ENCODE peak calls at places on chromosomes 2 and 18, in ten cellular contexts. F is right lobe of liver, A is iris pigment epithelial cell, I is HCEC 1CT, R is occipital lobe, D is RWPE1, Q is head of caudate nucleus, K is IMR-90, Z is AG08395, P is MV-4-11. E is an unnamed sample.
A peak's percentile ranks its signal among the peaks of the same experiment; 100 is the strongest.

GRCh38 chr2:140027320-140027719 is 1247.1 kb upstream of the NXPH2 start:
- DNase-seq in P (no peak), F (no peak), K (no peak), R (no peak), I (no peak), Q (no peak), Z (no peak), D (no peak), A (no peak), E (no peak)

GRCh38 chr2:31337197-31337596 is 77.3 kb downstream of the XDH start:
- DNase-seq in Q (no peak), R (no peak), P (no peak), I (no peak), K (peak; percentile 64), F (no peak), A (peak; percentile 69), Z (no peak), D (no peak), E (no peak)

GRCh38 chr2:158102446-158102845 is 770 bp downstream of the UPP2 start:
- DNase-seq in D (no peak), R (no peak), P (no peak), F (no peak), A (peak; percentile 18), Z (no peak), I (peak; percentile 11), Q (no peak), K (no peak), E (no peak)

GRCh38 chr2:31151501-31151900 is 13.3 kb upstream of the GALNT14 start:
- DNase-seq in F (no peak), P (no peak), A (no peak), R (no peak), K (no peak), I (no peak), Q (no peak), D (no peak), Z (no peak), E (no peak)

GRCh38 chr2:106882658-106883057 is 3.3 kb downstream of the ST6GAL2 start:
- DNase-seq in Z (no peak), R (no peak), Q (no peak), I (no peak), A (peak; percentile 14), K (no peak), F (no peak), D (no peak), P (no peak), E (no peak)

GRCh38 chr2:30234180-30234971 is 3.0 kb downstream of the LBH start:
- DNase-seq in Z (peak; percentile 69), R (no peak), D (peak; percentile 59), A (peak; percentile 96), P (no peak), K (peak; percentile 96), I (peak; percentile 67), Q (no peak), F (no peak), E (no peak)

GRCh38 chr2:38672445-38673364 is 6.8 kb downstream of the GALM start:
- DNase-seq in K (no peak), Z (no peak), P (no peak), F (no peak), R (no peak), Q (no peak), I (no peak), D (no peak), A (no peak), E (no peak)

GRCh38 chr2:96636772-96637171 is 1.3 kb downstream of the KANSL3 start:
- DNase-seq in Z (no peak), Q (no peak), R (no peak), A (peak; percentile 39), F (no peak), K (no peak), I (no peak), P (no peak), D (no peak), E (no peak)

GRCh38 chr18:68769423-68769822 is 28.5 kb upstream of the CCDC102B start:
- DNase-seq in P (no peak), R (no peak), Z (peak; percentile 45), K (no peak), A (peak; percentile 45), D (no peak), F (no peak), I (no peak), Q (no peak), E (no peak)

GRCh38 chr18:11504962-11505361 is 104.4 kb upstream of the SLC35G4 start:
- DNase-seq in P (no peak), D (no peak), Q (no peak), F (no peak), K (no peak), R (no peak), I (no peak), A (no peak), Z (no peak), E (no peak)

GRCh38 chr2:223075301-223076270 is 23.6 kb downstream of the KCNE4 start:
- DNase-seq in K (peak; percentile 86), D (no peak), A (peak; percentile 66), F (no peak), Q (no peak), Z (no peak), P (no peak), R (no peak), I (peak; percentile 68), E (no peak)

GRCh38 chr18:63444567-63444966 is 22.3 kb upstream of the VPS4B start:
- DNase-seq in R (no peak), K (peak; percentile 72), P (peak; percentile 95), Z (peak; percentile 80), D (peak; percentile 81), A (peak; percentile 94), I (peak; percentile 89), Q (no peak), F (no peak), E (peak; percentile 8)

GRCh38 chr2:7043689-7044088 is 126.5 kb downstream of the RNF144A start:
- DNase-seq in F (no peak), D (no peak), A (peak; percentile 45), P (no peak), K (no peak), R (no peak), Z (no peak), Q (no peak), I (no peak), E (no peak)

GRCh38 chr2:241391892-241392665 is 36.0 kb downstream of the FARP2 start:
- DNase-seq in F (no peak), D (no peak), Z (peak; percentile 60), I (peak; percentile 23), Q (peak; percentile 56), P (peak; percentile 42), R (no peak), A (no peak), K (peak; percentile 20), E (peak; percentile 66)

GRCh38 chr18:55280515-55280914 is 307.5 kb downstream of the TCF4 start:
- DNase-seq in I (no peak), Q (no peak), D (no peak), A (peak; percentile 45), K (peak; percentile 42), Z (no peak), F (no peak), P (no peak), R (no peak), E (no peak)

GRCh38 chr2:176552456-176553135 is 283.4 kb downstream of the MTX2 start:
- DNase-seq in I (peak; percentile 90), D (no peak), P (no peak), Z (peak; percentile 85), F (no peak), K (peak; percentile 65), A (peak; percentile 9), R (no peak), Q (no peak), E (no peak)

GRCh38 chr18:59416818-59417217 is 57.8 kb upstream of the LMAN1 start:
- DNase-seq in Z (no peak), I (no peak), D (no peak), Q (no peak), F (no peak), K (peak; percentile 13), R (no peak), A (peak; percentile 26), P (no peak), E (no peak)

GRCh38 chr2:232325324-232326273 is 53.0 kb upstream of the ALPP start:
- DNase-seq in A (peak; percentile 24), F (peak; percentile 79), Q (peak; percentile 59), K (peak; percentile 12), R (no peak), Z (no peak), P (peak; percentile 4), D (no peak), I (no peak), E (peak; percentile 47)

GRCh38 chr18:6215888-6216287 is 198.8 kb downstream of the L3MBTL4 start:
- DNase-seq in Z (no peak), Q (no peak), P (no peak), D (no peak), F (no peak), K (no peak), A (no peak), R (no peak), I (no peak), E (no peak)

GRCh38 chr2:187390891-187391290 is 57.2 kb downstream of the CALCRL start:
- DNase-seq in Z (peak; percentile 66), F (no peak), K (peak; percentile 87), D (peak; percentile 50), R (no peak), A (peak; percentile 94), P (no peak), I (peak; percentile 86), Q (no peak), E (no peak)